ENCODE peak calls at places on chromosomes 12 and 14, in four cellular contexts. V is dermis blood vessel endothelial cell; E is midbrain; T is effector memory CD8-positive, alpha-beta T cell. U is an unnamed sample.

GRCh38 chr12:13234045-13234641 is 37.6 kb downstream of the EMP1 start:
- DNase-seq in V (peak), E (no peak), T (peak), U (no peak)

GRCh38 chr12:107258780-107259179 is 165.4 kb upstream of the CRY1 start:
- DNase-seq in V (no peak), E (no peak), T (no peak), U (no peak)

GRCh38 chr14:38366374-38366773 is 110.5 kb upstream of the CLEC14A start:
- DNase-seq in V (peak), E (no peak), T (no peak), U (no peak)

GRCh38 chr12:26195250-26195640 is at the start of gene SSPN:
- DNase-seq in V (peak), E (peak), T (no peak), U (no peak)

GRCh38 chr12:66775941-66776340 is 97.1 kb upstream of the GRIP1 start:
- DNase-seq in V (no peak), E (no peak), T (no peak), U (no peak)

GRCh38 chr14:64983439-64984310 is 3.0 kb upstream of the FNTB start:
- DNase-seq in V (peak), E (peak), T (peak), U (no peak)

GRCh38 chr14:66233571-66233970 is 252.6 kb upstream of the CCDC196 start:
- DNase-seq in V (no peak), E (no peak), T (no peak), U (no peak)

GRCh38 chr14:91058017-91058675 is 2.3 kb downstream of the RPS6KA5 start:
- DNase-seq in V (peak), E (peak), T (no peak), U (no peak)

GRCh38 chr12:11437966-11438365 is 42.6 kb upstream of the PRB2 start:
- DNase-seq in V (no peak), E (no peak), T (no peak), U (no peak)

GRCh38 chr14:105486974-105487448 is 325 bp downstream of the CRIP1 start:
- DNase-seq in V (no peak), E (no peak), T (peak), U (peak)

GRCh38 chr14:96623676-96624484 is 121.7 kb downstream of the PAPOLA start:
- DNase-seq in V (no peak), E (no peak), T (no peak), U (no peak)

GRCh38 chr12:112788205-112788604 is 3.3 kb upstream of the RPH3A start:
- DNase-seq in V (no peak), E (peak), T (no peak), U (no peak)

GRCh38 chr12:46214668-46215429 is 54.0 kb downstream of the SLC38A1 start:
- DNase-seq in V (no peak), E (no peak), T (peak), U (peak)

GRCh38 chr12:68432622-68433021 is 100.5 kb upstream of the MDM1 start:
- DNase-seq in V (no peak), E (no peak), T (no peak), U (no peak)

GRCh38 chr12:72465940-72466630 is 193.9 kb downstream of the TRHDE start:
- DNase-seq in V (no peak), E (no peak), T (no peak), U (no peak)